ENCODE peak calls at places on chromosomes 12 and 14, in six cellular contexts. Z, F, E, Q, V and R are unnamed samples. For H3K36me3, the result is how much of the 10 kb centered on the place peaks cover.

GRCh38 chr12:41956353-41956752 is 188.3 kb downstream of the GXYLT1 start:
- DNase-seq in Z (no peak), V (no peak), E (no peak), Q (no peak), F (no peak), R (no peak)

GRCh38 chr14:48723841-48724495 is 862.2 kb downstream of the RPS29 start:
- DNase-seq in Z (no peak), V (no peak), F (no peak), E (no peak), Q (no peak), R (no peak)

GRCh38 chr12:47777741-47778558 is 4.9 kb downstream of the SLC48A1 start:
- DNase-seq in Q (no peak), E (peak), F (no peak), Z (peak), V (no peak), R (no peak)

GRCh38 chr12:56315256-56315625 is 547 bp downstream of the CNPY2 start:
- DNase-seq in F (no peak), Z (no peak), E (no peak), V (peak), Q (no peak), R (no peak)

GRCh38 chr14:35332517-35333346 is 40.5 kb downstream of the PSMA6 start:
- DNase-seq in E (peak), V (peak), F (no peak), Q (peak), Z (no peak), R (no peak)

GRCh38 chr12:541676-542289 is 82.0 kb downstream of the B4GALNT3 start:
- DNase-seq in V (no peak), F (no peak), Z (no peak), Q (no peak), E (peak), R (no peak)

GRCh38 chr14:65359503-65359902 is 53.0 kb upstream of the FUT8 start:
- DNase-seq in V (no peak), F (no peak), Q (no peak), Z (no peak), E (no peak), R (no peak)

GRCh38 chr14:100022772-100023451 is 42.3 kb upstream of the EVL start:
- DNase-seq in F (no peak), V (no peak), E (peak), Z (peak), Q (no peak), R (peak)

GRCh38 chr12:108363565-108363964 is 24.5 kb upstream of the CMKLR1 start:
- DNase-seq in V (no peak), Q (no peak), F (no peak), Z (no peak), E (no peak), R (no peak)

GRCh38 chr12:50297996-50298395 is 14.7 kb upstream of the LIMA1 start:
- DNase-seq in Q (no peak), Z (no peak), E (no peak), V (no peak), F (no peak), R (no peak)

GRCh38 chr12:75592638-75593335 is 81.4 kb upstream of the KRR1 start:
- DNase-seq in V (no peak), Q (no peak), Z (no peak), E (no peak), F (no peak), R (no peak)

GRCh38 chr14:102217399-102217798 is 77.7 kb downstream of the WDR20 start:
- DNase-seq in Z (no peak), Q (no peak), F (no peak), V (no peak), E (peak), R (no peak)

GRCh38 chr12:49798934-49799333 is 29.3 kb downstream of the NCKAP5L start:
- DNase-seq in E (no peak), Z (no peak), Q (no peak), F (no peak), V (no peak), R (no peak)

GRCh38 chr12:80121661-80122060 is 22.3 kb downstream of the OTOGL start:
- DNase-seq in V (no peak), Q (no peak), F (no peak), Z (no peak), E (no peak), R (peak)

GRCh38 chr12:45415393-45415817 is 199.5 kb downstream of the ANO6 start:
- DNase-seq in Q (no peak), E (peak), V (no peak), F (no peak), Z (peak), R (no peak)

GRCh38 chr12:104399750-104400612 is 56.8 kb upstream of the CHST11 start:
- DNase-seq in E (no peak), Z (no peak), V (no peak), F (no peak), Q (no peak), R (no peak)

GRCh38 chr12:14774074-14774943 is 29.0 kb downstream of the WBP11 start:
- DNase-seq in Q (peak), F (peak), E (peak), Z (peak), V (peak), R (peak)

GRCh38 chr12:53145383-53145782 is 35.1 kb upstream of the ZNF740 start:
- DNase-seq in E (no peak), V (no peak), F (no peak), Z (no peak), Q (no peak), R (peak)

GRCh38 chr14:50871914-50872732 is at the start of gene ABHD12B:
- DNase-seq in F (no peak), E (no peak), Q (no peak), V (no peak), Z (no peak), R (peak)

GRCh38 chr12:51090705-51091229 is 7.4 kb upstream of the CSRNP2 start:
- DNase-seq in Q (no peak), F (no peak), V (peak), Z (no peak), E (no peak), R (no peak)

GRCh38 chr12:50556273-50556672 is 51.5 kb downstream of the DIP2B start:
- DNase-seq in Q (no peak), V (no peak), F (no peak), Z (no peak), E (no peak), R (no peak)

GRCh38 chr14:38042356-38042755 is 165.3 kb upstream of the SSTR1 start:
- DNase-seq in E (no peak), Q (no peak), V (no peak), F (no peak), Z (no peak), R (no peak)

GRCh38 chr12:123483602-123484273 is 25.8 kb downstream of the SNRNP35 start:
- DNase-seq in V (no peak), Z (no peak), Q (no peak), F (no peak), E (no peak), R (no peak)

GRCh38 chr12:101050631-101051030 is 159.4 kb downstream of the SLC5A8 start:
- DNase-seq in Z (no peak), V (no peak), Q (no peak), F (no peak), E (no peak), R (no peak)

GRCh38 chr14:98014851-98015615 is 1217.9 kb downstream of the VRK1 start:
- DNase-seq in E (no peak), Z (no peak), Q (no peak), F (no peak), V (no peak), R (no peak)

DNA sequence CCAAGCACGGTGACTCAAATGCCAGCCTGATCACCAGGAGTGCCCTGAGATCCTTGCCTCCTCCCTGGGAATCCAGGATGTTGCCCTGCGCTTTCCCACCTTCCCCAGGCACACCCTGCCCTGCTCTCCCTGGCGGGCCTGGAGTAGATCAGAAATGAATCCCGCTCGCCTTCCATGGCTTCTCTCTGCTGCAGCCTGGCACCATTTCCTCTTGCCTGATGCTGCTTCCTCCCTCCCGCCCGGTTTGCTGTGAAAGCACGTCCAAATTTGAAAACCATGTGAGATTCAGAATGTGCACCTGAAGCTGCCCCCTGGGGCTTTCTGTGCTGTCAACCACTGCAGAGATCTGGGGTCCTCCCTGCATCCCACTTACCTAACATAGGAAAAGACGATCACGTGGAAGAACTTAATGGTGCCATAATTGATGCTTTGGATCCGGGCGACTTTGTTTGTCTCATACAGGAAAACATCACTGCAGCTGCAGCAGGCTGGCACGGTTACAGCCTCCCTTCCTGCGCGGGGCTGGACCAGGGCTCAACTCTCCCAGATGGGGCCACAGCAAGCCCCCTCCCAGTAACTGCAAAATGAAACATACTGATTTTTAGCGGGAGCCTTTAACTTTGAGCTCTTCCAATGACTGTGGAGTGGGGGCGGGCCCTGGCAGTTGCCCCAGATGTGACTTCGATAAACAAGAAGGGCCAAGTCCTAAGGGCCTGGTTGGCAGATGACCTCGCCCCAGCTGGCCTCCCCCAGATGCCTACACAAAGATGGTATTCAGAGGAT is 24.9 kb upstream of the C12orf76 start:
- DNase-seq in E (no peak), V (peak), Q (peak), Z (peak), F (no peak), R (no peak)
- H3K4me3 ChIP-seq in E (peak), V (no peak), Q (peak), Z (peak), F (peak), R (no peak)

GRCh38 chr14:103685276-103686211 is 29.7 kb downstream of the XRCC3 start:
- DNase-seq in F (no peak), Q (no peak), V (no peak), E (no peak), Z (no peak), R (no peak)

GRCh38 chr14:103684871-103685270 is 30.4 kb downstream of the XRCC3 start:
- DNase-seq in F (no peak), Q (no peak), E (no peak), V (no peak), Z (no peak), R (no peak)

GRCh38 chr14:103686831-103687485 is 28.3 kb downstream of the XRCC3 start:
- DNase-seq in V (no peak), Q (no peak), F (no peak), E (no peak), Z (no peak), R (no peak)

GRCh38 chr14:103683139-103683538 is 32.1 kb downstream of the XRCC3 start:
- DNase-seq in Z (no peak), E (no peak), F (no peak), V (no peak), Q (no peak), R (no peak)

DNA sequence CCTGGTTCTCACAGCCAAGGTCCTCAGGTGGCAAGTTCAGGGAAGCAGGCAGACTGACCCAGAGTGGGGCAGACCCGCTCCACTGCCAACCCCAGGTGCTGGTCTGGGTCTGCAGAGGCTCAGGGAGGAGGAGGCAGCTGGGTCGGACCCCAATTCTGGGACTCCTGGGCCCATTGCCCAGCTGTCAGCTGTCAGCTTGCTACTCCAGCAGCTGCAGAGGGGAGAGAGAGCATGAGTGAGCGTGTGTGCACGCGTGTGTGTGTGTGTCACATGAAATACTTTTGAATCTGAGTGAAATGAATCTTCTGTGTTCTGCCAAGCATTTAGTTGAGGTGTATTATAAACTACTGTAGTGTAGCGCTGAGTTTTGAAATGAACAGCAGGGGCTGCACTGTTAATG is 30.8 kb downstream of the XRCC3 start:
- DNase-seq in Z (no peak), E (no peak), Q (no peak), V (no peak), F (no peak), R (no peak)
- H3K36me3 ChIP-seq in Z (half or more), E (under half), Q (under half), V (under half), F (half or more), R (under half)

DNA sequence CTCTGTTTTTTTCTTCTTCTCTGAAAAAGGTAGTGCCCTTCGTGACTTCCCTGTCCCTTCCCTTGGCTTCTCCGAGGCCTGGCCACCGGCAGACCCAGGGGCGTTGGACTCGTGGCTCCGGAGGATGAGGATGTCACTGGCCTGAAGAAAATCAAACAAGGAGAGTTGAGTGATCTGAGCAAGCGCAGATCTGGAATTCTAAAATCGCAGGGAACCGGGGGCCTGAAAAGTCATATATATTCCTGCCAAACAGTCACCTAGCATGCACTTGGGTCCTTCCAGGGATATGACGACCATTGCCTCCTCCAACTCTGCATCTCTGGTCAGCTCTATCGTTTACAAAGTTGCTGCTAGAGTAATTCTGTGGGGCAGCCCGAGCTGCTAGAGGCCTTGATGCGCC is 5.2 kb upstream of the PNMA1 start:
- DNase-seq in E (no peak), Z (no peak), Q (no peak), V (no peak), F (no peak), R (no peak)
- H3K27ac ChIP-seq in E (peak), Z (peak), Q (no peak), V (peak), F (no peak), R (no peak)

DNA sequence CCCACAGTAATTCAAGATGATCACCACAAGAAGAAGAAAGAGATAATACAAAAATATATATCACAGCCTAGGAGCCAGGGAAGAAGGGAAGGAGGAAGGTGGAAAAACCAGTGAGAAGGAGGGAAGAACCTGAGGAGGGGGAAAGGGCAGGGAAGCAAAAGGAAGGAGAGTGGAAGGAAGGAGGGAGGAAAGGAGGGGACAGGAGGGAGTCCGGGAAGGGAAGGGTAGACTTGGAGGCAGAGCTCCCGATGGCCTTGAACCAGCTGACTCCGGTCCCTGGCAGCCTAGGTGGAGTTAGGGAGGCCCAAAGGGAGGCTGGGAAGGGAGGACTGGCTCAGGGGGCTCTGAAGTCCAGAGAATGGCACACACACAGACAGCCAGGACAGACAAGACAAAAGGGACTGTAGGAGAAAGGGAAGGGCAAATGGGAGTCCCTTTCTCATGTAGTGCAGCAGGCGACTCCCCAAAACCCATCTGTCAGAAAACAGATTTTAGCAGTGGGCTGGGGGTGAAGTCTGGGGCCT is 4.7 kb upstream of the ZNF384 start:
- DNase-seq in F (no peak), Q (no peak), Z (no peak), E (no peak), V (no peak), R (no peak)
- H3K4me3 ChIP-seq in F (no peak), Q (no peak), Z (no peak), E (no peak), V (no peak), R (no peak)

GRCh38 chr12:34209259-34209835 is 187.1 kb downstream of the ALG10 start:
- DNase-seq in E (no peak), V (no peak), Z (no peak), Q (no peak), F (no peak), R (no peak)
- H3K36me3 ChIP-seq in E (under half), V (under half), Z (under half), Q (under half), F (under half), R (under half)